ENCODE peak calls at places on chromosome 16, in five cellular contexts. L is heart left ventricle, U is stomach, Q is dorsolateral prefrontal cortex, F is neuronal stem cell. D is an unnamed sample.

GRCh38 chr16:997440-998051 is 16.0 kb downstream of the SOX8 start:
- DNase-seq in U (peak), F (no peak), Q (no peak), L (no peak), D (peak)

GRCh38 chr16:49343291-49343690 is 30.3 kb upstream of the C16orf78 start:
- DNase-seq in F (no peak), U (no peak), L (no peak), Q (no peak), D (no peak)

GRCh38 chr16:73399486-73399885 is 351.6 kb upstream of the ZFHX3 start:
- DNase-seq in L (no peak), U (no peak), Q (no peak), F (no peak), D (no peak)

GRCh38 chr16:31134625-31135534 is 647 bp downstream of the PRSS8 start:
- DNase-seq in F (no peak), U (peak), L (no peak), Q (no peak), D (peak)

GRCh38 chr16:4613636-4614570 is 785 bp downstream of the UBALD1 start:
- DNase-seq in U (no peak), Q (no peak), F (no peak), L (no peak), D (peak)

GRCh38 chr16:2511996-2512919 is 1.5 kb upstream of the ATP6V0C start:
- DNase-seq in U (no peak), L (no peak), F (no peak), Q (no peak), D (no peak)

GRCh38 chr16:51290886-51291285 is 139.8 kb upstream of the SALL1 start:
- DNase-seq in U (no peak), Q (no peak), F (no peak), L (no peak), D (no peak)

GRCh38 chr16:57021693-57022092 is 32.3 kb downstream of the NLRC5 start:
- DNase-seq in U (no peak), Q (no peak), F (no peak), L (no peak), D (no peak)

GRCh38 chr16:59886021-59886420 is 1151.9 kb upstream of the GOT2 start:
- DNase-seq in L (peak), F (no peak), Q (no peak), U (no peak), D (peak)

GRCh38 chr16:88471115-88471514 is 18.0 kb downstream of the ZFPM1 start:
- DNase-seq in Q (no peak), F (no peak), L (no peak), U (no peak), D (no peak)

GRCh38 chr16:49283376-49284049 is 1.9 kb upstream of the CBLN1 start:
- DNase-seq in L (no peak), U (no peak), Q (no peak), F (no peak), D (no peak)

GRCh38 chr16:67378642-67379041 is 14.7 kb downstream of the TPPP3 start:
- DNase-seq in U (no peak), Q (no peak), L (no peak), F (no peak), D (no peak)

GRCh38 chr16:4330277-4330882 is 14.5 kb downstream of the GLIS2 start:
- DNase-seq in Q (peak), U (peak), F (no peak), L (peak), D (peak)

GRCh38 chr16:68750243-68750642 is 13.2 kb downstream of the CDH1 start:
- DNase-seq in Q (no peak), U (no peak), L (no peak), F (no peak), D (no peak)

GRCh38 chr16:50540711-50541007 is 7.5 kb upstream of the NKD1 start:
- DNase-seq in Q (no peak), L (no peak), F (no peak), U (no peak), D (no peak)

GRCh38 chr16:22638393-22639206 is 127.9 kb downstream of the NPIPB5 start:
- DNase-seq in F (no peak), Q (no peak), L (no peak), U (no peak), D (no peak)

GRCh38 chr16:87744750-87745514 is 20.9 kb downstream of the KLHDC4 start:
- DNase-seq in L (no peak), F (no peak), U (peak), Q (no peak), D (no peak)

GRCh38 chr16:49055824-49056545 is 225.7 kb downstream of the CBLN1 start:
- DNase-seq in F (no peak), U (no peak), L (no peak), Q (no peak), D (no peak)

GRCh38 chr16:25875956-25876608 is 184.3 kb downstream of the HS3ST4 start:
- DNase-seq in Q (no peak), L (no peak), F (no peak), U (peak), D (no peak)

GRCh38 chr16:3401719-3402397 is 843 bp downstream of the ZNF174 start:
- DNase-seq in U (no peak), L (no peak), Q (no peak), F (peak), D (peak)

GRCh38 chr16:85986931-85987749 is 88.2 kb downstream of the IRF8 start:
- DNase-seq in Q (no peak), U (no peak), L (no peak), F (peak), D (no peak)

GRCh38 chr16:86740817-86741799 is 162.8 kb downstream of the FOXL1 start:
- DNase-seq in Q (no peak), L (peak), F (no peak), U (no peak), D (peak)

GRCh38 chr16:9954181-9954580 is 228.0 kb downstream of the GRIN2A start:
- DNase-seq in U (no peak), Q (no peak), L (no peak), F (no peak), D (no peak)

GRCh38 chr16:2475413-2476344 is 752 bp downstream of the TBC1D24 start:
- DNase-seq in F (no peak), Q (no peak), L (no peak), U (peak), D (peak)

GRCh38 chr16:48366165-48367093 is 18.8 kb downstream of the SIAH1 start:
- DNase-seq in U (peak), F (no peak), Q (no peak), L (no peak), D (peak)

GRCh38 chr16:53745753-53746258 is 41.9 kb downstream of the FTO start:
- DNase-seq in Q (no peak), L (no peak), U (no peak), F (no peak), D (no peak)

GRCh38 chr16:31508706-31509523 is 724 bp upstream of the RUSF1 start:
- DNase-seq in U (no peak), L (no peak), Q (no peak), F (no peak), D (no peak)

GRCh38 chr16:51271156-51271555 is 120.1 kb upstream of the SALL1 start:
- DNase-seq in Q (no peak), F (no peak), L (no peak), U (no peak), D (no peak)

GRCh38 chr16:66495440-66495839 is 54.5 kb downstream of the TK2 start:
- DNase-seq in Q (peak), U (no peak), L (no peak), F (no peak), D (no peak)

GRCh38 chr16:67884684-67885083 is at the start of gene NRN1L:
- DNase-seq in L (peak), U (peak), F (peak), Q (peak), D (peak)

GRCh38 chr16:52456368-52456767 is 90.6 kb downstream of the TOX3 start:
- DNase-seq in F (peak), Q (no peak), L (no peak), U (no peak), D (peak)

GRCh38 chr16:31129568-31130335 is 5.8 kb downstream of the PRSS8 start:
- DNase-seq in Q (no peak), L (peak), U (no peak), F (no peak), D (peak)

GRCh38 chr16:19029980-19030379 is 37.4 kb upstream of the COQ7 start:
- DNase-seq in U (no peak), L (no peak), F (no peak), Q (no peak), D (no peak)

GRCh38 chr16:52435573-52435972 is 111.4 kb downstream of the TOX3 start:
- DNase-seq in F (peak), Q (no peak), U (no peak), L (no peak), D (no peak)

GRCh38 chr16:56108724-56109123 is 82.6 kb upstream of the GNAO1 start:
- DNase-seq in F (no peak), Q (no peak), L (no peak), U (no peak), D (no peak)

GRCh38 chr16:77396461-77396860 is 38.4 kb downstream of the ADAMTS18 start:
- DNase-seq in F (no peak), Q (no peak), U (no peak), L (no peak), D (no peak)

GRCh38 chr16:66266436-66267286 is 99.8 kb upstream of the CDH5 start:
- DNase-seq in Q (no peak), F (no peak), L (peak), U (no peak), D (peak)

GRCh38 chr16:67242138-67242730 is 5.0 kb downstream of the FHOD1 start:
- DNase-seq in F (no peak), L (peak), Q (no peak), U (no peak), D (no peak)

GRCh38 chr16:78676351-78676750 is 576.9 kb downstream of the WWOX start:
- DNase-seq in L (no peak), Q (no peak), F (no peak), U (no peak), D (no peak)

DNA sequence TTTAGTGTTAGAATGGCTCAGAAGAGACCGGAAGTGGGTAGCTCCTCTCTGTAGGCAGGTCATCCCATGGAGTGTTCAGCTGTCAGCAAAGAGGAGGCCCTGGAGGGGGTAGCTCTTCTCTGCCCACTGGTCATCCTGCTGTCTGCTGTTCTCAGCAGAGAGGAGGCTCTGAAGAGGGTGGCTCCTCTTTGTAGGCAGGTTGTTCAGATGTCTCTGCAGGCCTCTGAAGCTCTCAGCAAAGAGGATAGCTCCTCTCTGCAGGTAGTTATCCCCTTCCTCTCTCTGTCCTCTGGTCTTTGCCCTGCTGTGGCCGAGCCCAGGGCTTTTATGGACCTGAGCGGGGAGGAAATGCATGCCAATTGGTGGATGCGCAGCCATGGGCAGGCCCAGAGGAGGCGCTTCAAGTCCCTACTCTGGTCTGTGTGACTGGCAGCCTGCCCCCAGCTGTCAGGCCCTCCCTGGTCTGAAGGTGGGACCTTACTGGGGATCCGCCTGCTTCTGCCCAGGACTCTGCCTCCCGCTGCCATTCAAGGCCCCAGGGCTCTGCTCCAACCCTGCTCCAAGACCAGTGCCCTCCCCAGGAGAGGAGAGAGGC is 32.5 kb upstream of the FA2H start:
- DNase-seq in L (no peak), U (no peak), F (no peak), Q (no peak), D (no peak)
- H3K27ac ChIP-seq in L (no peak), U (no peak), F (no peak), Q (no peak), D (no peak)

GRCh38 chr16:70651524-70651923 is 5.2 kb downstream of the IL34 start:
- DNase-seq in U (no peak), Q (no peak), L (no peak), F (no peak), D (no peak)
- H3K27ac ChIP-seq in U (no peak), Q (no peak), L (no peak), F (no peak), D (no peak)

GRCh38 chr16:11742536-11743307 is at the start of gene TXNDC11:
- DNase-seq in Q (peak), F (peak), L (peak), U (peak), D (peak)

GRCh38 chr16:11740567-11740966 is 2.1 kb downstream of the TXNDC11 start:
- DNase-seq in F (no peak), L (no peak), U (no peak), Q (no peak), D (no peak)

GRCh38 chr16:11744075-11744470 is 1.4 kb upstream of the TXNDC11 start:
- DNase-seq in Q (no peak), L (no peak), F (no peak), U (no peak), D (no peak)

GRCh38 chr16:11743308-11744074 is 834 bp upstream of the TXNDC11 start:
- DNase-seq in Q (no peak), F (no peak), U (peak), L (peak), D (peak)

DNA sequence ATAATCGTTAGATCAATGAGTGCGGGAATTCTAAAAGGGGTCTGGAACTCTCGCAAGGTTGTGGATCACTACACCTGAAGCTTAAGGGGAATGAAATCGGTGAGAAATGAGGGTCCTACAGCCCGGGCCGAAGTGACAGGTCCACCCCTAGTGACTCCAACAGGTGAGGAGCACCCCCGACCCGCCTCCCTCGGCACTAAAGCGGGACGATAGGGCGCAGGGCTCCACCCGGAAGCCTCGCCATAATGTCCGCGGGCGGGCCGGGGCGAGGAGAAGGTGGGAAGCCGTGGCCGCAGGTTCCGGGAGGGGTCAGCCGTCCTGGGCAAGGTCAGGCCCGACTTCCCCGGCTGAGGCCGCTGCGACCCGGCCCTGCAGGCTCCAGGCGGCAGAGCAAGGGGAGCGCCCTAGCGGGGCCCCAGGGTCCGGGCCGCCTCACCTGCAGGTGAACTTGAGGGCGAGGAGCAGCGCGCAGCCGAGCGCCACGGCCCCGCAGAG is 569 bp downstream of the TXNDC11 start:
- DNase-seq in U (peak), L (peak), F (peak), Q (no peak), D (no peak)
- H3K27ac ChIP-seq in U (peak), L (peak), F (peak), Q (peak), D (peak)

DNA sequence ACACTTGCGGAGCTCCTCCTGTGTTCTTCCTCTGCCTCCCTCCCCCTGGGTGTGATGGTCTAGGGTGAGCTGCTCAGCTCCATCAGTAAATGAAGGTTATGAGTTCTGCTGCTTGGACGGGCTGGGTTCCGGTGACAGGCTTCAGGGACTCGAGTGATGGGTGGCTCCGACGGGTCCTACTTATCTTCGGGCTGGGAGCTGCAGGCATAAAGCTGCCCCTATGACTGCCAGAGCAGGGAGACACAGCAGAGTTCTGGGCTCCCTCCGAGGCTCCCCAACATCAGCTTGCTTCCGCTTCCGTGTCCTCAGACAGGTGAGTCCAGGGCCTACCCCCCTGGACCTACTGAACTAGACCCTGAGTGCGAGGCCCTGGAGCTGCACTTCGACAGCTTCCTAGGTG is 11.3 kb upstream of the MLKL start:
- DNase-seq in Q (no peak), F (no peak), U (no peak), L (no peak), D (no peak)
- H3K27ac ChIP-seq in Q (peak), F (no peak), U (no peak), L (no peak), D (no peak)

GRCh38 chr16:84599528-84600202 is 18.2 kb downstream of the COTL1 start:
- DNase-seq in F (peak), U (peak), Q (peak), L (peak), D (peak)
- H3K27ac ChIP-seq in F (peak), U (peak), Q (peak), L (peak), D (peak)

DNA sequence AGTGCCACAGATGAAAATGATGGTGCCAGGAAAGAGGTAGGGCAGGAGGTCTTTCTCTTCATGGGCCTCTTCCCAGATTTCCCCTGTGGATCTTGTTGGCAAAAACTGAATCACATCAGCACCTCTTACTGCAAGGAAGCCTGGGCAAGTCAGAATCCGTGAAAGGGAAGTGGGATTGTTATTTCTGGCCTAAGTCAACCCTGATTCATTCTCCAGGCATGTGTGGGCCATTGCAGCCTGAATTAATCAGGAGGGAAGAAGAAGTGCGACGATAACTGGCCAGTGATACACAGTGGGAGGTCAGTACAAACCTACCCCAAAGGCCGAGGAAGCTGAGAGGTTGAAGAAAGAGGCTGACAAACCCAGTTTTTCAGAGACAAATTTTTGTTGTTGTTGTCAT is 17.9 kb upstream of the NSMCE1 start:
- DNase-seq in Q (no peak), F (no peak), L (peak), U (no peak), D (no peak)
- H3K27ac ChIP-seq in Q (peak), F (no peak), L (peak), U (peak), D (no peak)

GRCh38 chr16:89538286-89538685 is 22.2 kb upstream of the RPL13 start:
- DNase-seq in L (no peak), U (no peak), F (no peak), Q (no peak), D (no peak)

GRCh38 chr16:89536886-89537548 is 23.5 kb upstream of the RPL13 start:
- DNase-seq in U (no peak), Q (peak), L (no peak), F (no peak), D (no peak)

GRCh38 chr16:89537549-89537925 is 22.9 kb upstream of the RPL13 start:
- DNase-seq in U (no peak), Q (no peak), F (no peak), L (no peak), D (no peak)

GRCh38 chr16:89534147-89534788 is 26.1 kb downstream of the SPG7 start:
- DNase-seq in F (no peak), U (no peak), Q (no peak), L (no peak), D (no peak)

GRCh38 chr16:89536371-89536770 is 24.1 kb upstream of the RPL13 start:
- DNase-seq in Q (no peak), L (no peak), F (no peak), U (no peak), D (no peak)
- H3K27ac ChIP-seq in Q (peak), L (no peak), F (no peak), U (no peak), D (no peak)

DNA sequence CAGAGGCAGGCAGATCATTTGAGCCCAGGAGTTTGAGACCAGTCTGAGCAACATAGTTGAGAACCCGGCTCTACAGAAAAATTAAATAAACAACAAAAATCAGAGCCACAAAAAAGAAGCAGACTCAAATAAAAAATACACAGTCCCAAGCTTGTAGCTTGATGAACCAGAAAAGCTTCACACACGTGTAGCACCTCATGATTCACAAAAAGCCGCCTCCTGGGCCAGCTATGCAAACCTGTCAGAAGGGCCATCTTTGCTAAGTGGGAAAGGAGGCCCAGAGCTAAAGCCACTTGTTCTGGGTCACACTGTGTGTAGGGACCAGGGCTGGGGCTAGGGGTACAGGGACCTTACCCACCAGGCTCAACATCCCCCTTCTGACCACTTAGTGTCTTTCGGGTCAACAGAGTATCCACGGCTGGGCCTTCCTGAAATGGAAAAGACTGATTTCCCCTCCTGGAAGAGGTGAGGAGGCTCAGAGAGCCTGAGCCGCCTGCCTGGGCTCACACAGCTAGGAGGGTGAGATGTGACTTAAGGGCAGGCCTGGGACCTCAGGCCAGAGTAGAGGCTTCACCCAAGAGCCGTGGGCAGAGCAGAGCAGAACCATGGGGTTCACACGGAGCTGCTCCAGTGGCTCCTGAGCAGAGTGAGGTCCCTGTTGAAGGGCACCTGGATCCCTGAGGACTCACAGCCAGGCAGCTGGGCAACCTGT is 269.6 kb downstream of the PARN start:
- DNase-seq in U (no peak), Q (no peak), L (no peak), F (no peak), D (no peak)
- H3K27ac ChIP-seq in U (no peak), Q (no peak), L (no peak), F (no peak), D (no peak)

D was measured in hepatocyte.